ENCODE peak calls at places on chromosomes 12 and 14, in nine cellular contexts. K is activated CD8-positive, alpha-beta memory T cell treated with anti-CD3 and anti-CD28 coated beads, Interleukin-2, amount 10 ng/mL, durations not matched to agents 7 days and 5 days; R is lower leg skin; D is brain microvascular endothelial cell; G is iris pigment epithelial cell; M is WERI-Rb-1; Q is amygdala; C is cardiac fibroblast; W is globus pallidus. F is an unnamed sample.

GRCh38 chr14:22313172-22313801 is 275.7 kb downstream of the DAD1 start:
- DNase-seq in G (peak; percentile 11), Q (no peak), D (no peak), R (no peak), W (no peak), C (peak; percentile 52), K (no peak), M (no peak), F (no peak)

GRCh38 chr12:79326225-79326624 is 364.5 kb downstream of the PAWR start:
- DNase-seq in K (no peak), Q (no peak), C (no peak), W (no peak), D (no peak), M (no peak), R (no peak), G (no peak), F (no peak)

GRCh38 chr12:94099191-94099983 is 49.0 kb upstream of the PLXNC1 start:
- DNase-seq in C (peak; percentile 83), K (no peak), M (no peak), Q (no peak), W (no peak), D (peak; percentile 93), R (no peak), G (peak; percentile 96), F (peak; percentile 88)

GRCh38 chr12:107593713-107594381 is 91.8 kb upstream of the PWP1 start:
- DNase-seq in K (no peak), C (peak; percentile 38), M (peak; percentile 16), Q (no peak), D (no peak), W (no peak), R (no peak), G (peak; percentile 11), F (peak; percentile 61)

GRCh38 chr12:2383276-2384028 is 330.7 kb downstream of the CACNA1C start:
- DNase-seq in W (no peak), K (no peak), Q (no peak), R (peak; percentile 50), M (no peak), D (peak; percentile 46), C (no peak), G (no peak), F (no peak)

GRCh38 chr12:42790761-42791151 is 201.2 kb upstream of the PRICKLE1 start:
- DNase-seq in D (peak; percentile 83), C (peak; percentile 64), R (no peak), G (peak; percentile 88), W (no peak), K (no peak), M (no peak), Q (no peak), F (peak; percentile 95)

GRCh38 chr14:57865450-57866198 is at the start of gene SLC35F4:
- DNase-seq in K (no peak), C (no peak), W (no peak), G (peak; percentile 5), Q (no peak), M (peak; percentile 34), R (no peak), D (no peak), F (no peak)

GRCh38 chr14:55432628-55433027 is 7.8 kb downstream of the TBPL2 start:
- DNase-seq in C (no peak), M (no peak), K (no peak), G (no peak), W (no peak), Q (no peak), R (no peak), D (no peak), F (no peak)

GRCh38 chr14:31505411-31505810 is 17.6 kb upstream of the GPR33 start:
- DNase-seq in Q (no peak), C (peak; percentile 68), K (no peak), D (peak; percentile 75), R (no peak), M (no peak), G (peak; percentile 68), W (no peak), F (peak; percentile 2)

GRCh38 chr14:84749191-84749945 is 780.6 kb upstream of the FLRT2 start:
- DNase-seq in W (no peak), C (no peak), M (no peak), R (no peak), G (peak; percentile 31), K (no peak), D (no peak), Q (no peak), F (no peak)

GRCh38 chr14:105207460-105207901 is 26.4 kb upstream of the NUDT14 start:
- DNase-seq in M (no peak), W (no peak), G (no peak), D (no peak), Q (no peak), R (no peak), C (no peak), K (no peak), F (no peak)

GRCh38 chr12:58774008-58774407 is 146.3 kb downstream of the LRIG3 start:
- DNase-seq in D (no peak), W (no peak), R (no peak), C (no peak), K (no peak), G (no peak), M (no peak), Q (no peak), F (no peak)

GRCh38 chr14:23145794-23146422 is 26.9 kb upstream of the CEBPE start:
- DNase-seq in M (peak; percentile 38), D (no peak), K (no peak), C (no peak), R (no peak), G (no peak), Q (no peak), W (no peak), F (no peak)

GRCh38 chr12:14833336-14833735 is 10.0 kb downstream of the ART4 start:
- DNase-seq in G (no peak), R (no peak), C (no peak), W (no peak), M (no peak), D (no peak), Q (no peak), K (no peak), F (no peak)

GRCh38 chr12:54958048-54958658 is 26.4 kb downstream of the TESPA1 start:
- DNase-seq in Q (no peak), K (peak; percentile 61), R (no peak), D (peak; percentile 55), M (peak; percentile 60), C (peak; percentile 86), W (peak; percentile 75), G (peak; percentile 74), F (peak; percentile 31)

GRCh38 chr12:81176796-81177195 is 98.9 kb downstream of the ACSS3 start:
- DNase-seq in G (peak; percentile 8), K (no peak), M (no peak), W (no peak), Q (no peak), C (peak; percentile 21), D (no peak), R (no peak), F (no peak)

GRCh38 chr14:101251812-101252442 is 309.4 kb upstream of the DIO3 start:
- DNase-seq in R (no peak), K (peak; percentile 61), W (no peak), D (no peak), G (no peak), M (no peak), C (no peak), Q (no peak), F (no peak)

GRCh38 chr14:73245401-73246325 is 8.4 kb downstream of the PAPLN start:
- DNase-seq in Q (no peak), G (peak; percentile 49), K (peak; percentile 71), R (peak; percentile 92), C (peak; percentile 48), M (no peak), D (no peak), W (no peak), F (no peak)

GRCh38 chr14:21136024-21136423 is 19.8 kb downstream of the OR5AU1 start:
- DNase-seq in G (peak; percentile 10), D (no peak), K (no peak), W (peak; percentile 0), R (no peak), M (no peak), Q (no peak), C (peak; percentile 26), F (no peak)

GRCh38 chr14:61528591-61529021 is 166.7 kb upstream of the HIF1A start:
- DNase-seq in C (peak; percentile 93), Q (no peak), M (no peak), R (no peak), D (peak; percentile 92), K (peak; percentile 70), W (no peak), G (peak; percentile 95), F (peak; percentile 79)

GRCh38 chr12:14885718-14886201 is at the start of gene MGP:
- DNase-seq in K (no peak), D (peak; percentile 17), W (peak; percentile 11), C (peak; percentile 51), R (peak; percentile 90), M (no peak), G (peak; percentile 18), Q (no peak), F (peak; percentile 29)

GRCh38 chr12:99390707-99391106 is 256.8 kb upstream of the GARIN6 start:
- DNase-seq in M (peak; percentile 72), R (no peak), G (no peak), D (peak; percentile 3), Q (no peak), W (no peak), K (no peak), C (no peak), F (peak; percentile 16)

GRCh38 chr12:713281-713875 is 39.0 kb upstream of the WNK1 start:
- DNase-seq in Q (no peak), R (no peak), M (no peak), C (peak; percentile 6), K (no peak), D (no peak), W (no peak), G (no peak), F (no peak)

GRCh38 chr12:59916988-59917387 is 321.2 kb downstream of the SLC16A7 start:
- DNase-seq in C (no peak), K (no peak), R (no peak), G (no peak), D (no peak), W (no peak), M (no peak), Q (no peak), F (no peak)

GRCh38 chr14:29937116-29937515 is 9.5 kb upstream of the PRKD1 start:
- DNase-seq in C (peak; percentile 59), D (no peak), M (no peak), K (no peak), R (no peak), Q (no peak), G (peak; percentile 76), W (no peak), F (peak; percentile 27)

GRCh38 chr12:12722351-12723146 is 5.4 kb downstream of the CDKN1B start:
- DNase-seq in D (no peak), W (peak; percentile 43), M (no peak), K (no peak), G (no peak), C (peak; percentile 75), R (no peak), Q (no peak), F (no peak)

GRCh38 chr14:87199371-87199770 is 793.6 kb downstream of the GALC start:
- DNase-seq in Q (no peak), M (no peak), D (no peak), R (no peak), W (peak; percentile 16), C (no peak), G (no peak), K (no peak), F (no peak)

GRCh38 chr14:103871596-103872480 is 24.5 kb upstream of the PPP1R13B start:
- DNase-seq in Q (no peak), C (no peak), R (no peak), M (no peak), D (no peak), W (no peak), G (no peak), K (peak; percentile 83), F (no peak)

GRCh38 chr14:21103165-21103709 is 2.4 kb downstream of the TMEM253 start:
- DNase-seq in C (no peak), D (no peak), M (no peak), Q (no peak), K (no peak), W (no peak), G (no peak), R (no peak), F (no peak)

GRCh38 chr14:102923201-102923919 is 897 bp downstream of the AMN start:
- DNase-seq in D (no peak), G (no peak), C (no peak), W (no peak), Q (no peak), R (no peak), K (no peak), M (no peak), F (no peak)

GRCh38 chr12:6915023-6915788 is 826 bp downstream of the ENO2 start:
- DNase-seq in R (no peak), W (no peak), Q (peak; percentile 28), D (no peak), C (no peak), G (no peak), K (no peak), M (peak; percentile 96), F (no peak)

F was measured in A172.